ENCODE peak calls at places on chromosomes 12 and 14, in four cellular contexts. H is dorsolateral prefrontal cortex, F is SK-N-DZ, E is AG10803. W is an unnamed sample.

GRCh38 chr14:89947344-89947743 is 7.2 kb downstream of the EFCAB11 start:
- DNase-seq in H (no peak), E (no peak), F (no peak), W (no peak)

GRCh38 chr14:66724996-66725395 is 217.0 kb downstream of the GPHN start:
- DNase-seq in F (no peak), H (no peak), E (no peak), W (no peak)

GRCh38 chr12:6222009-6222702 is 22.0 kb downstream of the CD9 start:
- DNase-seq in F (no peak), H (no peak), E (no peak), W (no peak)

GRCh38 chr12:70736775-70737174 is 99.5 kb upstream of the PTPRB start:
- DNase-seq in H (no peak), E (no peak), F (no peak), W (no peak)

GRCh38 chr12:112087055-112087850 is 21.3 kb downstream of the NAA25 start:
- DNase-seq in H (no peak), E (no peak), F (no peak), W (no peak)

GRCh38 chr14:32625211-32625610 is 296.1 kb downstream of the AKAP6 start:
- DNase-seq in F (no peak), H (no peak), E (no peak), W (no peak)

GRCh38 chr12:67842124-67842523 is 147.1 kb upstream of the IFNG-AS1 start:
- DNase-seq in F (no peak), E (no peak), H (no peak), W (no peak)

GRCh38 chr12:28710882-28711281 is 438.2 kb upstream of the FAR2 start:
- DNase-seq in E (peak; percentile 91), F (no peak), H (no peak), W (no peak)

GRCh38 chr14:99191663-99192621 is 80.1 kb downstream of the BCL11B start:
- DNase-seq in F (no peak), E (peak; percentile 59), H (no peak), W (no peak)

GRCh38 chr12:117836999-117837736 is 131.6 kb downstream of the KSR2 start:
- DNase-seq in F (peak; percentile 69), H (peak; percentile 91), E (peak; percentile 76), W (peak; percentile 84)

GRCh38 chr14:26200675-26201074 is 397.2 kb downstream of the NOVA1 start:
- DNase-seq in E (peak; percentile 7), F (no peak), H (no peak), W (no peak)

GRCh38 chr14:69625299-69626131 is 14.1 kb downstream of the SUSD6 start:
- DNase-seq in E (peak; percentile 20), F (no peak), H (no peak), W (peak; percentile 76)

GRCh38 chr12:106953352-106954260 is 2.1 kb upstream of the TMEM263 start:
- DNase-seq in E (no peak), F (no peak), H (no peak), W (no peak)

GRCh38 chr14:34981743-34982420 is 910 bp upstream of the SRP54 start:
- DNase-seq in F (peak; percentile 66), H (no peak), E (no peak), W (no peak)

GRCh38 chr14:56378474-56378873 is 201.1 kb upstream of the TMEM260 start:
- DNase-seq in E (peak; percentile 51), F (no peak), H (no peak), W (no peak)

GRCh38 chr12:6326316-6326959 is 15.4 kb downstream of the TNFRSF1A start:
- DNase-seq in H (no peak), F (peak; percentile 81), E (peak; percentile 71), W (peak; percentile 56)

GRCh38 chr14:67358914-67359313 is 690 bp downstream of the ATP6V1D start:
- DNase-seq in H (no peak), F (peak; percentile 3), E (no peak), W (no peak)

GRCh38 chr12:47783024-47783755 is 10.2 kb downstream of the SLC48A1 start:
- DNase-seq in E (no peak), H (no peak), F (no peak), W (no peak)

GRCh38 chr12:58575281-58575680 is 345.0 kb downstream of the LRIG3 start:
- DNase-seq in E (peak; percentile 68), F (no peak), H (no peak), W (peak; percentile 93)

GRCh38 chr12:78888583-78888982 is 24.0 kb downstream of the SYT1 start:
- DNase-seq in F (no peak), E (no peak), H (no peak), W (peak; percentile 23)

GRCh38 chr14:58238252-58239247 is 6.1 kb upstream of the PSMA3 start:
- DNase-seq in E (no peak), F (no peak), H (no peak), W (peak; percentile 57)

GRCh38 chr14:54776361-54777001 is 126.1 kb downstream of the GCH1 start:
- DNase-seq in F (no peak), E (peak; percentile 79), H (no peak), W (peak; percentile 46)

GRCh38 chr12:13573698-13574321 is 377.3 kb downstream of the EMP1 start:
- DNase-seq in H (no peak), F (peak; percentile 27), E (peak; percentile 88), W (no peak)

GRCh38 chr12:103085541-103085940 is 128.1 kb downstream of the ASCL1 start:
- DNase-seq in H (no peak), F (no peak), E (no peak), W (no peak)

GRCh38 chr12:123094349-123095073 is 56.4 kb downstream of the PITPNM2 start:
- DNase-seq in F (no peak), H (no peak), E (peak; percentile 85), W (peak; percentile 37)

GRCh38 chr12:62438098-62438692 is 28.4 kb upstream of the MON2 start:
- DNase-seq in H (no peak), F (peak; percentile 47), E (peak; percentile 54), W (peak; percentile 83)

GRCh38 chr12:50537538-50537919 is 32.7 kb downstream of the DIP2B start:
- DNase-seq in H (no peak), F (no peak), E (peak; percentile 58), W (peak; percentile 32)

GRCh38 chr12:75878382-75878720 is 153.2 kb downstream of the PHLDA1 start:
- DNase-seq in F (no peak), E (peak; percentile 47), H (no peak), W (no peak)

GRCh38 chr12:93664573-93665138 is 12.5 kb upstream of the CRADD start:
- DNase-seq in H (no peak), E (peak; percentile 47), F (no peak), W (no peak)

GRCh38 chr12:110725267-110725666 is 17.4 kb downstream of the PPP1CC start:
- DNase-seq in F (no peak), E (no peak), H (no peak), W (no peak)

GRCh38 chr12:11576104-11576503 is 73.4 kb upstream of the ETV6 start:
- DNase-seq in F (no peak), H (no peak), E (peak; percentile 50), W (no peak)

GRCh38 chr12:109759595-109759994 is 46.0 kb downstream of the FAM222A start:
- DNase-seq in F (no peak), H (peak; percentile 16), E (no peak), W (no peak)

GRCh38 chr12:65941388-65941787 is 117.1 kb downstream of the HMGA2 start:
- DNase-seq in E (peak; percentile 90), F (no peak), H (no peak), W (no peak)

GRCh38 chr14:54498095-54498531 is 9.3 kb upstream of the GMFB start:
- DNase-seq in H (no peak), F (no peak), E (no peak), W (no peak)

GRCh38 chr12:18439541-18439940 is 178.2 kb downstream of the PIK3C2G start:
- DNase-seq in E (no peak), H (no peak), F (no peak), W (peak; percentile 14)

GRCh38 chr12:124992874-124993567 is 424 bp upstream of the BRI3BP start:
- DNase-seq in E (no peak), F (peak; percentile 95), H (no peak), W (peak; percentile 95)

GRCh38 chr12:30965613-30965985 is 39.1 kb downstream of the TSPAN11 start:
- DNase-seq in E (no peak), F (no peak), H (no peak), W (no peak)